ENCODE peak calls at places on chromosomes 16 and 17, in nine cellular contexts. Q, X, T, G, O, K, V, P and A are unnamed samples.

GRCh38 chr17:28916302-28916934 is 13.5 kb upstream of the DHRS13 start:
- DNase-seq in P (no peak), G (peak; percentile 43), Q (peak; percentile 46), K (no peak), T (no peak), X (no peak), V (no peak), O (peak; percentile 69), A (no peak)

GRCh38 chr16:59192551-59193199 is 458.6 kb upstream of the GOT2 start:
- DNase-seq in O (peak; percentile 70), K (peak; percentile 9), P (no peak), T (peak; percentile 35), X (no peak), Q (peak; percentile 20), G (peak; percentile 11), V (no peak), A (no peak)

GRCh38 chr16:21302898-21303528 is 24.9 kb upstream of the CRYM start:
- DNase-seq in P (no peak), K (no peak), T (peak; percentile 97), O (peak; percentile 15), G (peak; percentile 93), V (no peak), X (no peak), Q (peak; percentile 63), A (no peak)

GRCh38 chr17:15303851-15304250 is 37.5 kb downstream of the TEKT3 start:
- DNase-seq in G (no peak), T (no peak), O (no peak), Q (no peak), V (no peak), K (no peak), X (no peak), P (no peak), A (no peak)

GRCh38 chr17:27049104-27049784 is 244.7 kb upstream of the WSB1 start:
- DNase-seq in P (no peak), V (no peak), X (no peak), K (no peak), T (no peak), G (no peak), O (no peak), Q (no peak), A (no peak)

GRCh38 chr16:65061935-65062334 is 59.9 kb downstream of the CDH11 start:
- DNase-seq in V (no peak), P (no peak), Q (no peak), X (no peak), G (peak; percentile 49), T (no peak), O (no peak), K (no peak), A (no peak)

GRCh38 chr16:83068686-83069085 is 441.9 kb downstream of the CDH13 start:
- DNase-seq in O (no peak), P (no peak), V (peak; percentile 10), T (peak; percentile 26), K (no peak), Q (peak; percentile 19), X (no peak), G (peak; percentile 46), A (no peak)

GRCh38 chr17:77366206-77366557 is 225.4 kb downstream of the SEC14L1 start:
- DNase-seq in O (no peak), V (no peak), X (no peak), G (peak; percentile 46), T (no peak), K (no peak), P (no peak), Q (no peak), A (no peak)

GRCh38 chr16:50453446-50453845 is 84.7 kb upstream of the BRD7 start:
- DNase-seq in G (no peak), T (no peak), V (no peak), K (no peak), X (no peak), P (no peak), O (no peak), Q (no peak), A (no peak)

GRCh38 chr17:14903810-14904209 is 361.3 kb downstream of the PMP22 start:
- DNase-seq in G (peak; percentile 54), X (no peak), O (no peak), T (no peak), Q (peak; percentile 27), V (no peak), K (no peak), P (no peak), A (no peak)

GRCh38 chr17:3914319-3914685 is 2.0 kb downstream of the P2RX1 start:
- DNase-seq in X (no peak), Q (no peak), G (no peak), T (no peak), V (no peak), P (no peak), O (peak; percentile 34), K (no peak), A (no peak)

GRCh38 chr16:50210266-50211038 is 55.9 kb upstream of the ADCY7 start:
- DNase-seq in T (peak; percentile 88), V (peak; percentile 91), Q (peak; percentile 87), K (peak; percentile 64), O (peak; percentile 83), X (peak; percentile 89), G (peak; percentile 87), P (peak; percentile 10), A (no peak)

GRCh38 chr16:85665373-85665740 is 23.4 kb downstream of the GINS2 start:
- DNase-seq in Q (no peak), T (no peak), G (no peak), O (no peak), P (no peak), X (no peak), K (no peak), V (no peak), A (no peak)

GRCh38 chr17:77640242-77640641 is 318.3 kb upstream of the TNRC6C start:
- DNase-seq in T (no peak), G (no peak), X (no peak), V (no peak), K (no peak), Q (no peak), P (no peak), O (no peak), A (no peak)

GRCh38 chr16:27365142-27366089 is 36.6 kb upstream of the IL21R start:
- DNase-seq in X (no peak), Q (no peak), V (no peak), K (no peak), G (peak; percentile 84), O (no peak), P (no peak), T (no peak), A (no peak)

GRCh38 chr17:50685691-50686493 is 21.8 kb downstream of the ANKRD40 start:
- DNase-seq in P (no peak), T (no peak), Q (no peak), O (no peak), K (no peak), X (peak; percentile 39), G (no peak), V (no peak), A (no peak)

GRCh38 chr17:56909742-56910508 is 3.9 kb downstream of the TRIM25 start:
- DNase-seq in T (no peak), G (no peak), X (no peak), Q (no peak), K (no peak), V (no peak), P (no peak), O (peak; percentile 89), A (no peak)